ENCODE peak calls at places on chromosomes 2 and 18, in eight cellular contexts. Y is neural crest cell; K is AG10803; X is CD8-positive, alpha-beta T cell; Q is NB4; G is IMR-90; B is progenitor cell of endocrine pancreas; T is H9. H is an unnamed sample.

GRCh38 chr2:48471048-48471474 is 58.9 kb upstream of the STON1 start:
- DNase-seq in Y (peak), K (peak), X (no peak), Q (peak), G (peak), B (no peak), T (no peak), H (no peak)

GRCh38 chr2:54666131-54666637 is 57.3 kb upstream of the EML6 start:
- DNase-seq in Y (no peak), K (peak), X (no peak), Q (no peak), G (peak), B (no peak), T (no peak), H (no peak)

GRCh38 chr18:40124107-40124506 is 1830.9 kb upstream of the PIK3C3 start:
- DNase-seq in Y (no peak), K (no peak), X (no peak), Q (no peak), G (peak), B (no peak), T (no peak), H (no peak)

GRCh38 chr18:13137041-13137938 is 81.3 kb upstream of the LDLRAD4 start:
- DNase-seq in Y (peak), K (no peak), X (peak), Q (peak), G (no peak), B (peak), T (no peak), H (no peak)

GRCh38 chr2:168118733-168119518 is 128.5 kb downstream of the STK39 start:
- DNase-seq in Y (peak), K (peak), X (no peak), Q (peak), G (peak), B (peak), T (no peak), H (no peak)

GRCh38 chr2:181152701-181153100 is 172.3 kb downstream of the UBE2E3 start:
- DNase-seq in Y (no peak), K (peak), X (no peak), Q (no peak), G (no peak), B (no peak), T (no peak), H (no peak)

GRCh38 chr18:13443546-13443945 is 225.0 kb downstream of the LDLRAD4 start:
- DNase-seq in Y (no peak), K (no peak), X (no peak), Q (no peak), G (no peak), B (no peak), T (no peak), H (no peak)

GRCh38 chr18:10113156-10114022 is 199.6 kb downstream of the VAPA start:
- DNase-seq in Y (no peak), K (peak), X (no peak), Q (peak), G (no peak), B (no peak), T (no peak), H (no peak)

GRCh38 chr2:42052702-42053481 is 5.1 kb downstream of the PKDCC start:
- DNase-seq in Y (no peak), K (no peak), X (no peak), Q (peak), G (peak), B (no peak), T (no peak), H (no peak)

GRCh38 chr2:27014771-27015433 is 17.9 kb upstream of the TMEM214 start:
- DNase-seq in Y (no peak), K (no peak), X (no peak), Q (no peak), G (no peak), B (no peak), T (no peak), H (no peak)

GRCh38 chr18:79507546-79508480 is 112.1 kb downstream of the NFATC1 start:
- DNase-seq in Y (no peak), K (peak), X (no peak), Q (peak), G (peak), B (no peak), T (no peak), H (peak)

GRCh38 chr18:37449618-37450017 is 116.0 kb downstream of the CELF4 start:
- DNase-seq in Y (no peak), K (no peak), X (no peak), Q (no peak), G (no peak), B (no peak), T (no peak), H (no peak)

GRCh38 chr2:8661736-8662135 is 20.1 kb upstream of the ID2 start:
- DNase-seq in Y (no peak), K (peak), X (no peak), Q (no peak), G (peak), B (no peak), T (no peak), H (no peak)

GRCh38 chr2:216520156-216520555 is 21.5 kb downstream of the RPL37A start:
- DNase-seq in Y (no peak), K (no peak), X (no peak), Q (no peak), G (peak), B (no peak), T (no peak), H (no peak)

GRCh38 chr2:60891175-60891574 is 9.8 kb downstream of the REL start:
- DNase-seq in Y (no peak), K (no peak), X (no peak), Q (no peak), G (no peak), B (no peak), T (no peak), H (no peak)
- TF ChIP-seq CTCF in Y (no peak), K (no peak), X (no peak), Q (no peak), G (no peak), B (no peak), T (no peak), H (no peak)

GRCh38 chr2:127768775-127769479 is 42.0 kb downstream of the WDR33 start:
- DNase-seq in Y (no peak), K (no peak), X (no peak), Q (no peak), G (peak), B (no peak), T (no peak), H (no peak)

GRCh38 chr2:127759931-127760330 is 51.0 kb downstream of the WDR33 start:
- DNase-seq in Y (no peak), K (peak), X (no peak), Q (no peak), G (peak), B (no peak), T (no peak), H (no peak)

GRCh38 chr2:127762846-127763245 is 48.1 kb downstream of the WDR33 start:
- DNase-seq in Y (no peak), K (no peak), X (no peak), Q (no peak), G (peak), B (no peak), T (no peak), H (no peak)

GRCh38 chr2:127762441-127762840 is 48.5 kb downstream of the WDR33 start:
- DNase-seq in Y (no peak), K (no peak), X (no peak), Q (no peak), G (no peak), B (no peak), T (no peak), H (no peak)

DNA sequence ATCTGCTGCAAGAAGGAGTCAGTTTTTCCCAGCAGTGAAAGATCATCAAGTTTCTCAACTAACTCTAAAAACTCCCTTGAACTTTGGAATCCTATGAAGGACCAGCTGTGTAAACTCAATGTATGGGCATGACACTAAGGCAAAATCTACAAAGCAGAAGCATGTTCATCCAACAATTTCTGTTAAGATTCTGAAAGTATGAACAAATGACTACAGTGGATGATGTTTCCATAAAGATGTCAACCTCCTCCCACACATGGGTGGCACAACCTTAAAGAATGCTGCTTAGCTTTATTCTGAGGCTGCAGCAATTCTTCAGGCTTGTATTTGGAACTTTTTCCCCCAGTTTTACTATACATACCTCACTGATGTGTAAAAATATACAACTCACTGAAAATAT is 47.2 kb downstream of the WDR33 start:
- DNase-seq in Y (no peak), K (peak), X (no peak), Q (no peak), G (peak), B (no peak), T (no peak), H (no peak)
- TF ChIP-seq CTCF in Y (no peak), K (no peak), X (no peak), Q (no peak), G (no peak), B (no peak), T (no peak), H (no peak)

DNA sequence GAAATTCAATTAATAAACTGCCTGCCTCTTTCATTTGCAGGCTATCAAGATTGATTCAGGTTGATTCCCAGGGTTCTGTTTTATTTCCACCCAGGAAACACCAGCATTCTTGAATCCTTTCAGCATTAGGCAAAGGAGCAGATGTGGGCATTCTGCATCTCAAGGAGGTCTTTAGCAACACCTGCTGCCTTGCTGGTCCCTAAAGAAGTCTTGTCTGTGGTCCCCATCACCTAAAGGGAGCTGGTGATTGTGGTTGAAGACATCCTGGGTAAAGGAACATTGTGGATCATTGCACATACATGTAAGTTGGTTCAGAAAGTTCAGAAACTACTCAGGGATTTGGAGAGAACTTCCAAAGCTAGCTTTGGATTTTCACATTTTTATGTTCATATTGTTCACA is 78.3 kb downstream of the EVA1A start:
- DNase-seq in Y (no peak), K (no peak), X (no peak), Q (no peak), G (no peak), B (no peak), T (no peak), H (no peak)
- TF ChIP-seq CTCF in Y (no peak), K (no peak), X (no peak), Q (no peak), G (no peak), B (no peak), T (no peak), H (no peak)

GRCh38 chr2:159091381-159091780 is 122.9 kb downstream of the TANC1 start:
- DNase-seq in Y (no peak), K (peak), X (no peak), Q (no peak), G (peak), B (no peak), T (no peak), H (no peak)

GRCh38 chr2:159086874-159087273 is 118.4 kb downstream of the TANC1 start:
- DNase-seq in Y (no peak), K (no peak), X (no peak), Q (no peak), G (no peak), B (no peak), T (no peak), H (no peak)

GRCh38 chr2:159090514-159091201 is 122.2 kb downstream of the TANC1 start:
- DNase-seq in Y (no peak), K (peak), X (no peak), Q (no peak), G (peak), B (no peak), T (no peak), H (no peak)

GRCh38 chr2:159089543-159089942 is 121.1 kb downstream of the TANC1 start:
- DNase-seq in Y (no peak), K (no peak), X (no peak), Q (no peak), G (no peak), B (no peak), T (no peak), H (no peak)

GRCh38 chr2:159088906-159089305 is 120.5 kb downstream of the TANC1 start:
- DNase-seq in Y (no peak), K (no peak), X (no peak), Q (peak), G (no peak), B (no peak), T (no peak), H (no peak)
- TF ChIP-seq CTCF in Y (no peak), K (no peak), X (no peak), Q (no peak), G (no peak), B (peak), T (peak), H (no peak)

GRCh38 chr2:86372133-86372532 is 34.7 kb upstream of the REEP1 start:
- DNase-seq in Y (no peak), K (no peak), X (no peak), Q (peak), G (no peak), B (no peak), T (no peak), H (no peak)

GRCh38 chr2:86371482-86372002 is 34.1 kb upstream of the REEP1 start:
- DNase-seq in Y (no peak), K (no peak), X (no peak), Q (no peak), G (no peak), B (no peak), T (no peak), H (no peak)

GRCh38 chr2:86368181-86368824 is 30.9 kb upstream of the REEP1 start:
- DNase-seq in Y (peak), K (peak), X (peak), Q (peak), G (peak), B (peak), T (peak), H (no peak)

GRCh38 chr2:86372641-86373502 is 35.4 kb upstream of the REEP1 start:
- DNase-seq in Y (peak), K (peak), X (no peak), Q (peak), G (peak), B (no peak), T (peak), H (no peak)

DNA sequence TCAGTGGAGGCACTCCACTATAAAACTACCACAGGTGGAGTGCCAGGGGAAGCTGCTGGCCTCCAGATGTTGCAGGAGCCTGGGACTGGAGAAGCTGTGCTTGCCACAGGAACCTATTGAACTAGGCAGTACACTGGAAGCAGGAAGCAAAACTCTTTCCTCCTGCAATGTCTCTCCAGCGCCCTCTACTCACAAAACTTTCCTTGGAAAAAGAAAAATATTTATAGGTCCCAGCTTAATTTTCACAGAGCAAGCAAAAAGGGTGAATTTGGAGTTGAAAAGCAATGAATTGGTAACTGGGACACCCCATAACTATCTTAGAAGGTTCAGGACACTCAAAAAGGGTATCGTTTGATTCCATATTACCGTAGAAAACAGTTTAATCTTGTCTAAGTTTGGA is 33.2 kb upstream of the REEP1 start:
- DNase-seq in Y (no peak), K (no peak), X (no peak), Q (no peak), G (no peak), B (no peak), T (no peak), H (no peak)
- TF ChIP-seq CTCF in Y (no peak), K (no peak), X (no peak), Q (no peak), G (no peak), B (no peak), T (peak), H (no peak)

H was measured in breast epithelium.